ENCODE peak calls at places on chromosomes 6 and 20, in eight cellular contexts. One of them, this sample, is unnamed.

GRCh38 chr20:34824861-34825529 is 456 bp downstream of the NCOA6 start:
- DNase-seq in transverse colon: peak; percentile 64
- DNase-seq in fibroblast of lung: peak; percentile 32
- DNase-seq in HCT116: peak; percentile 2
- DNase-seq in hepatocyte: peak; percentile 87
- DNase-seq in pancreas: peak; percentile 60
- DNase-seq in cardiac muscle cell: peak; percentile 55
- DNase-seq in H1: peak; percentile 10
- DNase-seq in this sample: peak; percentile 85

GRCh38 chr20:45429618-45430017 is 13.7 kb downstream of the PIGT start:
- DNase-seq in transverse colon: no peak
- DNase-seq in fibroblast of lung: no peak
- DNase-seq in HCT116: no peak
- DNase-seq in hepatocyte: no peak
- DNase-seq in pancreas: no peak
- DNase-seq in cardiac muscle cell: no peak
- DNase-seq in H1: no peak
- DNase-seq in this sample: no peak

GRCh38 chr6:10302566-10303235 is 112.2 kb downstream of the TFAP2A start:
- DNase-seq in transverse colon: no peak
- DNase-seq in fibroblast of lung: no peak
- DNase-seq in HCT116: no peak
- DNase-seq in hepatocyte: no peak
- DNase-seq in pancreas: no peak
- DNase-seq in cardiac muscle cell: no peak
- DNase-seq in H1: no peak
- DNase-seq in this sample: no peak

GRCh38 chr6:152221806-152222628 is 414.5 kb downstream of the ESR1 start:
- DNase-seq in transverse colon: no peak
- DNase-seq in fibroblast of lung: no peak
- DNase-seq in HCT116: no peak
- DNase-seq in hepatocyte: no peak
- DNase-seq in pancreas: no peak
- DNase-seq in cardiac muscle cell: no peak
- DNase-seq in H1: no peak
- DNase-seq in this sample: no peak

GRCh38 chr20:43979576-43979975 is 64.9 kb downstream of the TOX2 start:
- DNase-seq in transverse colon: no peak
- DNase-seq in fibroblast of lung: no peak
- DNase-seq in HCT116: no peak
- DNase-seq in hepatocyte: no peak
- DNase-seq in pancreas: no peak
- DNase-seq in cardiac muscle cell: no peak
- DNase-seq in H1: no peak
- DNase-seq in this sample: no peak

GRCh38 chr20:39876974-39877615 is 811.9 kb downstream of the MAFB start:
- DNase-seq in transverse colon: no peak
- DNase-seq in fibroblast of lung: no peak
- DNase-seq in HCT116: no peak
- DNase-seq in hepatocyte: peak; percentile 15
- DNase-seq in pancreas: peak; percentile 18
- DNase-seq in cardiac muscle cell: no peak
- DNase-seq in H1: no peak
- DNase-seq in this sample: no peak

GRCh38 chr20:37833172-37833915 is 69.6 kb upstream of the VSTM2L start:
- DNase-seq in transverse colon: no peak
- DNase-seq in fibroblast of lung: no peak
- DNase-seq in HCT116: no peak
- DNase-seq in hepatocyte: no peak
- DNase-seq in pancreas: no peak
- DNase-seq in cardiac muscle cell: no peak
- DNase-seq in H1: no peak
- DNase-seq in this sample: no peak

GRCh38 chr20:2840967-2841531 is 504 bp downstream of the VPS16 start:
- DNase-seq in transverse colon: peak; percentile 53
- DNase-seq in fibroblast of lung: peak; percentile 72
- DNase-seq in HCT116: no peak
- DNase-seq in hepatocyte: peak; percentile 70
- DNase-seq in pancreas: peak; percentile 41
- DNase-seq in cardiac muscle cell: peak; percentile 80
- DNase-seq in H1: no peak
- DNase-seq in this sample: peak; percentile 75

GRCh38 chr6:44077201-44077946 is 49.9 kb downstream of the MRPL14 start:
- DNase-seq in transverse colon: no peak
- DNase-seq in fibroblast of lung: no peak
- DNase-seq in HCT116: no peak
- DNase-seq in hepatocyte: no peak
- DNase-seq in pancreas: no peak
- DNase-seq in cardiac muscle cell: no peak
- DNase-seq in H1: no peak
- DNase-seq in this sample: no peak

GRCh38 chr6:44078219-44078794 is 48.9 kb downstream of the MRPL14 start:
- DNase-seq in transverse colon: no peak
- DNase-seq in fibroblast of lung: no peak
- DNase-seq in HCT116: no peak
- DNase-seq in hepatocyte: no peak
- DNase-seq in pancreas: no peak
- DNase-seq in cardiac muscle cell: no peak
- DNase-seq in H1: no peak
- DNase-seq in this sample: no peak

GRCh38 chr6:44075137-44076015 is 51.9 kb downstream of the MRPL14 start:
- DNase-seq in transverse colon: no peak
- DNase-seq in fibroblast of lung: no peak
- DNase-seq in HCT116: no peak
- DNase-seq in hepatocyte: no peak
- DNase-seq in pancreas: no peak
- DNase-seq in cardiac muscle cell: no peak
- DNase-seq in H1: no peak
- DNase-seq in this sample: no peak

GRCh38 chr6:44076016-44076365 is 51.3 kb downstream of the MRPL14 start:
- DNase-seq in transverse colon: no peak
- DNase-seq in fibroblast of lung: no peak
- DNase-seq in HCT116: no peak
- DNase-seq in hepatocyte: no peak
- DNase-seq in pancreas: no peak
- DNase-seq in cardiac muscle cell: no peak
- DNase-seq in H1: no peak
- DNase-seq in this sample: no peak

DNA sequence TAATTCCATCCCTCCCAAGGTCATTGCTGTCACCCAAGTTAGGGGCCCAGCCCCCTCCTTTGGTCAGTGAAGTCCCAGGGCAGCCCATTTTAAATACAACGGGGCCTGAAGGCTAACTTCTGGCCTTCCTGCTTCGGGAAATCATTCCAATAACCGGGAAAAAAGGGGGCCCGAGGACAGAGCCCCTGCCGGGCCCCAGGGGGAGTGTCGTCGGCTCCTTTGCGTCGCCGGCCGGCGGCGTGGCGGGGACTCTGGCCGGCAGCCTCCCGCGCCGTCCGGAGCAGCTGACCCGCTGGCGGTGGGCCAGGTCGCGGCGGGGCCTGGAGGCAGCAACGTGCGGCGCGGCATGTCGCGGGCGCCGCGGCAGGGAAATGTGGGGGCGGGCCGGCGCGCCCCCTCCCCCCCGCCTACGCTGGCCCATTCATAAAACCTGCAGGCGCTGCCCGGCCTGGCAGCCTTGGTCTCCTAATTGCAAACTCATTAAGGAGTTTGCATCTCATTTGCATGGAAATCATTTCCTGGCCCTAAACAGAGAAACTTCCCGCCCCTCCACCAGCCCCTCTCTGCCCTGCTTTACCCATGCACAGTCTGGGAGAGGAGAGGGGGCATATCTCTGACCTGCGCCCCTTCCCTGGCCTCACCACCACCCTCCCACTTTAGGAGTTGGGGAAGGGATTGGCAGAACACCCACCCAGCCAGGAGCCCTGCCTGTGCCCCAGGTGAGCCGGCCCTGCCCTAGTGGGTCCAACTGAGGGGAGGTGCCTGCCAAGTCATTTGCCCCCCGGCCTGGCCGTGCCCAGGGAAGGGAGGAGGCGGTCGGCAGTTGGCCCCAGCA is 50.7 kb downstream of the MRPL14 start:
- DNase-seq in transverse colon: peak; percentile 56
- DNase-seq in fibroblast of lung: no peak
- DNase-seq in HCT116: no peak
- DNase-seq in hepatocyte: peak; percentile 81
- DNase-seq in pancreas: peak; percentile 54
- DNase-seq in cardiac muscle cell: peak; percentile 49
- DNase-seq in H1: no peak
- DNase-seq in this sample: no peak
- H3K4me1 ChIP-seq in transverse colon: peaks cover 15% of the 10 kb centered on the region
- H3K4me1 ChIP-seq in fibroblast of lung: peaks cover 37% of the 10 kb centered on the region
- H3K4me1 ChIP-seq in HCT116: peaks cover 16% of the 10 kb centered on the region
- H3K4me1 ChIP-seq in hepatocyte: peaks cover 35% of the 10 kb centered on the region
- H3K4me1 ChIP-seq in pancreas: peaks cover 22% of the 10 kb centered on the region
- H3K4me1 ChIP-seq in cardiac muscle cell: peaks cover 48% of the 10 kb centered on the region
- H3K4me1 ChIP-seq in H1: peaks cover 32% of the 10 kb centered on the region
- H3K4me1 ChIP-seq in this sample: peaks cover 9% of the 10 kb centered on the region

GRCh38 chr6:157822221-157823000 is 635 bp upstream of the SNX9 start:
- DNase-seq in transverse colon: peak; percentile 19
- DNase-seq in fibroblast of lung: no peak
- DNase-seq in HCT116: no peak
- DNase-seq in hepatocyte: no peak
- DNase-seq in pancreas: peak; percentile 14
- DNase-seq in cardiac muscle cell: peak; percentile 44
- DNase-seq in H1: no peak
- DNase-seq in this sample: peak; percentile 21

GRCh38 chr6:157825243-157825904 is 2.3 kb downstream of the SNX9 start:
- DNase-seq in transverse colon: no peak
- DNase-seq in fibroblast of lung: peak; percentile 43
- DNase-seq in HCT116: no peak
- DNase-seq in hepatocyte: no peak
- DNase-seq in pancreas: no peak
- DNase-seq in cardiac muscle cell: peak; percentile 67
- DNase-seq in H1: no peak
- DNase-seq in this sample: peak; percentile 23

GRCh38 chr6:157821342-157822033 is 1.6 kb upstream of the SNX9 start:
- DNase-seq in transverse colon: no peak
- DNase-seq in fibroblast of lung: no peak
- DNase-seq in HCT116: no peak
- DNase-seq in hepatocyte: no peak
- DNase-seq in pancreas: no peak
- DNase-seq in cardiac muscle cell: no peak
- DNase-seq in H1: no peak
- DNase-seq in this sample: no peak

GRCh38 chr6:157823001-157823522 is at the start of gene SNX9:
- DNase-seq in transverse colon: peak; percentile 83
- DNase-seq in fibroblast of lung: peak; percentile 74
- DNase-seq in HCT116: peak; percentile 29
- DNase-seq in hepatocyte: peak; percentile 94
- DNase-seq in pancreas: peak; percentile 74
- DNase-seq in cardiac muscle cell: peak; percentile 86
- DNase-seq in H1: no peak
- DNase-seq in this sample: peak; percentile 82

GRCh38 chr6:157823523-157824370 is 701 bp downstream of the SNX9 start:
- DNase-seq in transverse colon: peak; percentile 75
- DNase-seq in fibroblast of lung: peak; percentile 85
- DNase-seq in HCT116: peak; percentile 62
- DNase-seq in hepatocyte: peak; percentile 79
- DNase-seq in pancreas: peak; percentile 56
- DNase-seq in cardiac muscle cell: peak; percentile 72
- DNase-seq in H1: no peak
- DNase-seq in this sample: peak; percentile 49
- TF ChIP-seq CTCF in transverse colon: no peak
- TF ChIP-seq CTCF in fibroblast of lung: no peak
- TF ChIP-seq CTCF in HCT116: peak; percentile 2
- TF ChIP-seq CTCF in hepatocyte: peak; percentile 2
- TF ChIP-seq CTCF in pancreas: no peak
- TF ChIP-seq CTCF in cardiac muscle cell: no peak
- TF ChIP-seq CTCF in H1: no peak
- TF ChIP-seq CTCF in this sample: peak; percentile 19

DNA sequence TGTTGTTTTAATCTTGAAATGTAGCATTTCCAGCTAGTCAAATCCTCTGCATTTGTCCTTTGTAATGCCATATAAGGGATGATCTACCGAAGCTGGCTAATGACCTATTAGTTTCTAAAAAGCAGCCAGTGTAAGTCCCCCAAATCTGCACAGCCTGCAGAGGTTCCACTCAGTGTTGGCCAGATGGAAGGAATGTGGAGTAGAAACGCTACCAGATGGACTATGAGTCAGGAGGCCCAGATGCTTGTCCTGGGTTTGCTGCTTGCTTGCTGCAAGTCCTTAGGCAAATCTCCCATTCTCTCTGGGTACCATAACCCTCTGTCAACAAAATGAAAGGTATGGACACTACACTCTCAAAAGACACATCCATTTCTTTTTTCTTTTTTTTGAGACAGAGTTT is 149.8 kb downstream of the BTBD9 start:
- DNase-seq in transverse colon: no peak
- DNase-seq in fibroblast of lung: peak; percentile 68
- DNase-seq in HCT116: no peak
- DNase-seq in hepatocyte: no peak
- DNase-seq in pancreas: no peak
- DNase-seq in cardiac muscle cell: peak; percentile 32
- DNase-seq in H1: no peak
- DNase-seq in this sample: no peak
- H3K4me1 ChIP-seq in transverse colon: no peaks in the 10 kb centered on the region
- H3K4me1 ChIP-seq in fibroblast of lung: no peaks in the 10 kb centered on the region
- H3K4me1 ChIP-seq in HCT116: no peaks in the 10 kb centered on the region
- H3K4me1 ChIP-seq in hepatocyte: no peaks in the 10 kb centered on the region
- H3K4me1 ChIP-seq in pancreas: no peaks in the 10 kb centered on the region
- H3K4me1 ChIP-seq in cardiac muscle cell: no peaks in the 10 kb centered on the region
- H3K4me1 ChIP-seq in H1: no peaks in the 10 kb centered on the region
- H3K4me1 ChIP-seq in this sample: peaks cover 4% of the 10 kb centered on the region

GRCh38 chr20:31840906-31841816 is 4.2 kb downstream of the FOXS1 start:
- DNase-seq in transverse colon: no peak
- DNase-seq in fibroblast of lung: no peak
- DNase-seq in HCT116: no peak
- DNase-seq in hepatocyte: no peak
- DNase-seq in pancreas: no peak
- DNase-seq in cardiac muscle cell: peak; percentile 27
- DNase-seq in H1: no peak
- DNase-seq in this sample: no peak
- TF ChIP-seq CTCF in transverse colon: no peak
- TF ChIP-seq CTCF in fibroblast of lung: no peak
- TF ChIP-seq CTCF in HCT116: no peak
- TF ChIP-seq CTCF in hepatocyte: no peak
- TF ChIP-seq CTCF in pancreas: no peak
- TF ChIP-seq CTCF in cardiac muscle cell: no peak
- TF ChIP-seq CTCF in H1: no peak
- TF ChIP-seq CTCF in this sample: no peak